ENCODE peak calls at places on chromosomes 4 and X, in five cellular contexts. B is T-helper 2 cell, A is Ammon's horn, M is KG1, E is AG10803. U is an unnamed sample.

GRCh38 chrX:43964936-43965335 is 8.3 kb downstream of the NDP start:
- DNase-seq in B (no peak), A (no peak), M (no peak), E (no peak), U (no peak)

GRCh38 chr4:147550626-147551250 is 66.5 kb upstream of the TMEM184C start:
- DNase-seq in B (no peak), A (no peak), M (no peak), E (peak; percentile 39), U (no peak)

GRCh38 chr4:11487139-11487538 is 58.4 kb upstream of the HS3ST1 start:
- DNase-seq in B (no peak), A (no peak), M (no peak), E (no peak), U (no peak)

GRCh38 chrX:137227164-137227563 is 193.4 kb upstream of the GPR101 start:
- DNase-seq in B (no peak), A (no peak), M (no peak), E (no peak), U (peak; percentile 71)

GRCh38 chr4:173334891-173335754 is 965 bp upstream of the HMGB2 start:
- DNase-seq in B (peak; percentile 3), A (peak; percentile 62), M (peak; percentile 16), E (peak; percentile 70), U (peak; percentile 76)

GRCh38 chrX:111447298-111447697 is 35.3 kb upstream of the DCX start:
- DNase-seq in B (no peak), A (peak; percentile 19), M (no peak), E (no peak), U (peak; percentile 1)

GRCh38 chr4:186932631-186933150 is 209.0 kb upstream of the FAT1 start:
- DNase-seq in B (no peak), A (no peak), M (no peak), E (peak; percentile 73), U (no peak)

GRCh38 chr4:148443550-148444295 is 1.5 kb upstream of the NR3C2 start:
- DNase-seq in B (no peak), A (no peak), M (no peak), E (no peak), U (no peak)

GRCh38 chr4:125750827-125751466 is 436.2 kb downstream of the FAT4 start:
- DNase-seq in B (no peak), A (peak; percentile 56), M (no peak), E (peak; percentile 52), U (peak; percentile 6)

GRCh38 chrX:119756926-119757635 is 1.3 kb upstream of the SOWAHD start:
- DNase-seq in B (no peak), A (no peak), M (no peak), E (no peak), U (no peak)

GRCh38 chr4:71095141-71095939 is 101.9 kb downstream of the DCK start:
- DNase-seq in B (no peak), A (no peak), M (no peak), E (no peak), U (peak; percentile 79)

GRCh38 chr4:147933316-147933715 is 201.4 kb downstream of the ARHGAP10 start:
- DNase-seq in B (no peak), A (peak; percentile 27), M (no peak), E (no peak), U (peak; percentile 82)

GRCh38 chrX:131778269-131779218 is 234.7 kb downstream of the OR13H1 start:
- DNase-seq in B (no peak), A (no peak), M (no peak), E (no peak), U (no peak)

GRCh38 chr4:168584321-168584771 is 87.5 kb downstream of the PALLD start:
- DNase-seq in B (no peak), A (no peak), M (no peak), E (peak; percentile 79), U (no peak)

GRCh38 chrX:111581086-111581485 is 69.6 kb downstream of the SERTM2 start:
- DNase-seq in B (no peak), A (no peak), M (no peak), E (no peak), U (no peak)

GRCh38 chr4:158722291-158722916 is 792 bp downstream of the PPID start:
- DNase-seq in B (no peak), A (peak; percentile 69), M (no peak), E (peak; percentile 50), U (peak; percentile 50)